ENCODE peak calls at places on chromosomes 12 and 14, in four cellular contexts. D is thyroid gland, O is GM12878, M is uterus. W is an unnamed sample.

GRCh38 chr14:36584167-36584811 is 1.9 kb upstream of the NKX2-8 start:
- DNase-seq in D (no peak), O (no peak), M (no peak), W (no peak)

GRCh38 chr14:23629831-23630396 is 6.2 kb upstream of the DHRS2 start:
- DNase-seq in D (no peak), O (no peak), M (no peak), W (peak; percentile 45)

GRCh38 chr14:98466807-98467206 is 805.2 kb downstream of the BCL11B start:
- DNase-seq in D (no peak), O (no peak), M (no peak), W (no peak)

GRCh38 chr12:71935594-71935993 is 3.1 kb upstream of the TPH2 start:
- DNase-seq in D (no peak), O (peak; percentile 38), M (no peak), W (no peak)

GRCh38 chr12:132569856-132570480 is 40.4 kb downstream of the LRCOL1 start:
- DNase-seq in D (no peak), O (no peak), M (no peak), W (no peak)

GRCh38 chr12:52655251-52655650 is 3.2 kb upstream of the KRT2 start:
- DNase-seq in D (peak; percentile 48), O (no peak), M (no peak), W (no peak)

GRCh38 chr12:121003650-121004049 is 12.6 kb downstream of the C12orf43 start:
- DNase-seq in D (no peak), O (no peak), M (no peak), W (peak; percentile 44)

GRCh38 chr14:96164861-96165490 is 39.7 kb upstream of the BDKRB2 start:
- DNase-seq in D (no peak), O (no peak), M (no peak), W (no peak)

GRCh38 chr12:51379571-51379970 is 11.6 kb downstream of the GALNT6 start:
- DNase-seq in D (no peak), O (no peak), M (no peak), W (no peak)

GRCh38 chr14:52069617-52070431 is 965 bp upstream of the NID2 start:
- DNase-seq in D (peak; percentile 42), O (no peak), M (no peak), W (no peak)

GRCh38 chr12:108647199-108647935 is 13.7 kb upstream of the SELPLG start:
- DNase-seq in D (no peak), O (no peak), M (no peak), W (no peak)

GRCh38 chr12:58071994-58072393 is 130.6 kb downstream of the ATP23 start:
- DNase-seq in D (no peak), O (no peak), M (no peak), W (no peak)

GRCh38 chr14:70808402-70809237 is 693 bp downstream of the MAP3K9 start:
- DNase-seq in D (peak; percentile 41), O (no peak), M (no peak), W (peak; percentile 38)

GRCh38 chr12:118356809-118357326 is 15.8 kb downstream of the TAOK3 start:
- DNase-seq in D (no peak), O (no peak), M (no peak), W (no peak)

GRCh38 chr12:115437061-115437567 is 753.1 kb upstream of the TBX3 start:
- DNase-seq in D (no peak), O (no peak), M (no peak), W (no peak)

GRCh38 chr14:34489324-34489723 is 27.3 kb upstream of the SPTSSA start:
- DNase-seq in D (no peak), O (no peak), M (no peak), W (no peak)

GRCh38 chr14:26765768-26766550 is 168.1 kb upstream of the NOVA1 start:
- DNase-seq in D (no peak), O (no peak), M (peak; percentile 42), W (peak; percentile 46)

GRCh38 chr12:24780969-24781368 is 167.9 kb downstream of the BCAT1 start:
- DNase-seq in D (no peak), O (no peak), M (no peak), W (no peak)

GRCh38 chr12:106348411-106348810 is 9.1 kb upstream of the POLR3B start:
- DNase-seq in D (no peak), O (no peak), M (no peak), W (no peak)

GRCh38 chr12:52210186-52210924 is 18.5 kb upstream of the KRT80 start:
- DNase-seq in D (peak; percentile 48), O (no peak), M (no peak), W (no peak)

GRCh38 chr14:23286904-23287479 is 1.1 kb upstream of the HOMEZ start:
- DNase-seq in D (no peak), O (no peak), M (no peak), W (no peak)

GRCh38 chr14:64253672-64254071 is 40.5 kb downstream of the ESR2 start:
- DNase-seq in D (no peak), O (no peak), M (no peak), W (no peak)

GRCh38 chr14:55976619-55977018 is 141.6 kb upstream of the PELI2 start:
- DNase-seq in D (no peak), O (no peak), M (no peak), W (peak; percentile 17)

GRCh38 chr14:95468416-95469133 is 47.9 kb downstream of the SYNE3 start:
- DNase-seq in D (no peak), O (no peak), M (no peak), W (no peak)

GRCh38 chr12:41008472-41008871 is 179.6 kb upstream of the PDZRN4 start:
- DNase-seq in D (no peak), O (no peak), M (no peak), W (no peak)

GRCh38 chr12:77049767-77050353 is 15.5 kb downstream of the E2F7 start:
- DNase-seq in D (no peak), O (peak; percentile 44), M (no peak), W (peak; percentile 45)

GRCh38 chr14:23061995-23062394 is 4.7 kb upstream of the CDH24 start:
- DNase-seq in D (peak; percentile 84), O (no peak), M (peak; percentile 84), W (peak; percentile 75)

GRCh38 chr14:94174622-94175402 is 690 bp downstream of the PPP4R4 start:
- DNase-seq in D (no peak), O (no peak), M (peak; percentile 28), W (no peak)

GRCh38 chr12:5441497-5442236 is 9.8 kb downstream of the NTF3 start:
- DNase-seq in D (peak; percentile 39), O (no peak), M (no peak), W (no peak)

GRCh38 chr14:63843796-63844195 is 9.0 kb upstream of the SYNE2 start:
- DNase-seq in D (no peak), O (no peak), M (no peak), W (no peak)

GRCh38 chr12:3214508-3215365 is 137.6 kb downstream of the TSPAN9 start:
- DNase-seq in D (peak; percentile 85), O (no peak), M (no peak), W (no peak)

GRCh38 chr12:14521822-14522221 is 45.9 kb downstream of the PLBD1 start:
- DNase-seq in D (no peak), O (no peak), M (no peak), W (no peak)

GRCh38 chr14:29536886-29537511 is 390.6 kb downstream of the PRKD1 start:
- DNase-seq in D (no peak), O (no peak), M (no peak), W (no peak)

GRCh38 chr12:12622418-12622817 is 10.7 kb downstream of the CREBL2 start:
- DNase-seq in D (no peak), O (no peak), M (no peak), W (no peak)

GRCh38 chr12:46585854-46586621 is 213.5 kb upstream of the SLC38A2 start:
- DNase-seq in D (peak; percentile 35), O (no peak), M (no peak), W (peak; percentile 78)

GRCh38 chr12:132346496-132347470 is 17.4 kb upstream of the GALNT9 start:
- DNase-seq in D (no peak), O (no peak), M (no peak), W (no peak)

GRCh38 chr12:89225401-89225800 is 126.9 kb downstream of the DUSP6 start:
- DNase-seq in D (peak; percentile 71), O (no peak), M (no peak), W (no peak)

GRCh38 chr12:111766608-111767361 is at the start of gene ALDH2:
- DNase-seq in D (peak; percentile 78), O (no peak), M (peak; percentile 82), W (peak; percentile 80)
- TF ChIP-seq POLR2A in D (peak; percentile 11), O (peak; percentile 66), M (peak; percentile 90), W (peak; percentile 81)

GRCh38 chr12:68012712-68013111 is 23.5 kb downstream of the IFNG-AS1 start:
- DNase-seq in D (no peak), O (peak; percentile 33), M (no peak), W (no peak)
- H3K4me1 ChIP-seq in D (no peaks in the 10 kb centered on the region), O (peaks cover 4% of the 10 kb centered on the region), M (no peaks in the 10 kb centered on the region), W (no peaks in the 10 kb centered on the region)

DNA sequence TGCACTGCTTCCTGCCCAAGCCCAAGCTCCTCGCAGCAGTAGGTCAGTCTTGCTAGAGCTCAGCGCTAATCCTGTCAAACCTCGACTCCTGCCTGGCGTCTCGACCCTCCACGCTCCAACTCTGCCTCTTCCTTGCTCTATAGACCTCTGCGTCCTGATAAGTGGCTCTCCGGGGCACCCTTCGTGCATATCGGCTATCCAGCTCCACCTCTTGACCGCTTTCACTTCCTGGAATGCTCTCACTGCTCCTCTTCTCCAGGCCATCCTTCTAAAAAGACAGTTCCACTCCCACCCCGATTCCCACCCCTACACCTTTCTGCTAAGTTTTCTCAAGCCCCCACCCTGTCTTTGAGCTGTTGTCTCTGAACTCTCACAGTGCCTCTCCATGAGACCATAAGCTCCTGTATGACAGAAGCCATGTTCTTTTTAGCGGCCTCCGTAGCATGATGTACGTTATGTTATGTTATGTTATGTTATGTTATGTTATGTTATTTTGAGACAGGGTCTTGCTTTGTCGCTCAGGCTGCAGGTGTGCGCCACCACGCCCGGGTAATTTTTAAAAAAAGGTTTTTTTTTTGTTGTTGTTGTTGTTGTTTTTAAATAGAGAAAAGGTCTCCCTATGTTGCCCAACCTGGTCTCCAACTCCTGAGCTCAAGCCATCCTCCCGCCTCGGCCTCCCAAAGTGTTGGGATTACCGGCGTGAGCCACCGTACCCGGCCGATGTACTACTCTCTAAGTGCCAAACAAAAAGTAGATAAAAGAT is 601 bp downstream of the COX14 start:
- DNase-seq in D (peak; percentile 59), O (no peak), M (no peak), W (no peak)
- TF ChIP-seq POLR2A in D (no peak), O (no peak), M (no peak), W (no peak)

GRCh38 chr12:6965026-6965661 is 5.3 kb downstream of the PHB2 start:
- DNase-seq in D (peak; percentile 91), O (no peak), M (peak; percentile 86), W (peak; percentile 92)
- H3K4me1 ChIP-seq in D (peaks cover 47% of the 10 kb centered on the region), O (peaks cover 38% of the 10 kb centered on the region), M (peaks cover 15% of the 10 kb centered on the region), W (peaks cover 86% of the 10 kb centered on the region)

GRCh38 chr12:56943878-56944277 is 9.7 kb upstream of the SDR9C7 start:
- DNase-seq in D (no peak), O (no peak), M (no peak), W (no peak)
- TF ChIP-seq POLR2A in D (no peak), O (no peak), M (no peak), W (no peak)